ENCODE peak calls at places on chromosomes 3 and 15, in nine cellular contexts. One of them, this sample, is unnamed.

GRCh38 chr3:115475178-115476041 is 147.9 kb upstream of the GAP43 start:
- DNase-seq in HCT116: no peak
- DNase-seq in A172: no peak
- DNase-seq in activated naive CD4-positive, alpha-beta T cell treated with anti-CD3 and anti-CD28 coated beads for 36 hours: no peak
- DNase-seq in activated CD4-positive, alpha-beta T cell treated with anti-CD3 and anti-CD28 coated beads, Interleukin-2, amount 10 ng/mL, durations not matched to agents 7 days and 5 days: no peak
- DNase-seq in OCI-LY7: no peak
- DNase-seq in stimulated activated CD4-positive, alpha-beta T cell treated with anti-CD3 and anti-CD28 coated beads, Interleukin-12 subunit alpha, Interleukin-12 subunit beta, amount 100 ng/mL, for 48 hours: no peak
- DNase-seq in MCF 10A: no peak
- DNase-seq in HL-60: no peak
- DNase-seq in this sample: no peak

GRCh38 chr15:78457101-78457500 is 19.1 kb downstream of the IREB2 start:
- DNase-seq in activated CD4-positive, alpha-beta T cell treated with anti-CD3 and anti-CD28 coated beads, Interleukin-2, amount 10 ng/mL, durations not matched to agents 7 days and 5 days: no peak
- DNase-seq in activated naive CD4-positive, alpha-beta T cell treated with anti-CD3 and anti-CD28 coated beads for 36 hours: no peak
- DNase-seq in stimulated activated CD4-positive, alpha-beta T cell treated with anti-CD3 and anti-CD28 coated beads, Interleukin-12 subunit alpha, Interleukin-12 subunit beta, amount 100 ng/mL, for 48 hours: no peak
- DNase-seq in A172: peak; percentile 36
- DNase-seq in HCT116: no peak
- DNase-seq in OCI-LY7: no peak
- DNase-seq in MCF 10A: peak; percentile 56
- DNase-seq in HL-60: no peak
- DNase-seq in this sample: no peak

GRCh38 chr15:39079296-39079834 is 501.5 kb upstream of the THBS1 start:
- DNase-seq in activated naive CD4-positive, alpha-beta T cell treated with anti-CD3 and anti-CD28 coated beads for 36 hours: no peak
- DNase-seq in activated CD4-positive, alpha-beta T cell treated with anti-CD3 and anti-CD28 coated beads, Interleukin-2, amount 10 ng/mL, durations not matched to agents 7 days and 5 days: no peak
- DNase-seq in OCI-LY7: no peak
- DNase-seq in MCF 10A: peak; percentile 87
- DNase-seq in HCT116: no peak
- DNase-seq in HL-60: no peak
- DNase-seq in A172: peak; percentile 88
- DNase-seq in stimulated activated CD4-positive, alpha-beta T cell treated with anti-CD3 and anti-CD28 coated beads, Interleukin-12 subunit alpha, Interleukin-12 subunit beta, amount 100 ng/mL, for 48 hours: no peak
- DNase-seq in this sample: no peak

GRCh38 chr3:32897981-32898623 is 53.3 kb upstream of the CCR4 start:
- DNase-seq in HCT116: no peak
- DNase-seq in A172: no peak
- DNase-seq in stimulated activated CD4-positive, alpha-beta T cell treated with anti-CD3 and anti-CD28 coated beads, Interleukin-12 subunit alpha, Interleukin-12 subunit beta, amount 100 ng/mL, for 48 hours: no peak
- DNase-seq in HL-60: no peak
- DNase-seq in activated naive CD4-positive, alpha-beta T cell treated with anti-CD3 and anti-CD28 coated beads for 36 hours: no peak
- DNase-seq in MCF 10A: no peak
- DNase-seq in OCI-LY7: no peak
- DNase-seq in activated CD4-positive, alpha-beta T cell treated with anti-CD3 and anti-CD28 coated beads, Interleukin-2, amount 10 ng/mL, durations not matched to agents 7 days and 5 days: no peak
- DNase-seq in this sample: no peak

GRCh38 chr15:52678468-52679231 is 538 bp downstream of the ATOSA start:
- DNase-seq in stimulated activated CD4-positive, alpha-beta T cell treated with anti-CD3 and anti-CD28 coated beads, Interleukin-12 subunit alpha, Interleukin-12 subunit beta, amount 100 ng/mL, for 48 hours: peak; percentile 20
- DNase-seq in OCI-LY7: peak; percentile 66
- DNase-seq in HL-60: peak; percentile 48
- DNase-seq in A172: peak; percentile 6
- DNase-seq in HCT116: no peak
- DNase-seq in activated naive CD4-positive, alpha-beta T cell treated with anti-CD3 and anti-CD28 coated beads for 36 hours: peak; percentile 68
- DNase-seq in activated CD4-positive, alpha-beta T cell treated with anti-CD3 and anti-CD28 coated beads, Interleukin-2, amount 10 ng/mL, durations not matched to agents 7 days and 5 days: peak; percentile 77
- DNase-seq in MCF 10A: peak; percentile 67
- DNase-seq in this sample: peak; percentile 60

GRCh38 chr15:42133892-42134502 is 22.4 kb downstream of the PLA2G4F start:
- DNase-seq in OCI-LY7: peak; percentile 66
- DNase-seq in stimulated activated CD4-positive, alpha-beta T cell treated with anti-CD3 and anti-CD28 coated beads, Interleukin-12 subunit alpha, Interleukin-12 subunit beta, amount 100 ng/mL, for 48 hours: peak; percentile 61
- DNase-seq in activated CD4-positive, alpha-beta T cell treated with anti-CD3 and anti-CD28 coated beads, Interleukin-2, amount 10 ng/mL, durations not matched to agents 7 days and 5 days: peak; percentile 63
- DNase-seq in HCT116: peak; percentile 34
- DNase-seq in MCF 10A: peak; percentile 62
- DNase-seq in A172: peak; percentile 23
- DNase-seq in activated naive CD4-positive, alpha-beta T cell treated with anti-CD3 and anti-CD28 coated beads for 36 hours: peak; percentile 83
- DNase-seq in HL-60: peak; percentile 82
- DNase-seq in this sample: peak; percentile 17

GRCh38 chr3:12662593-12663310 is 1.2 kb downstream of the RAF1 start:
- DNase-seq in OCI-LY7: peak; percentile 59
- DNase-seq in stimulated activated CD4-positive, alpha-beta T cell treated with anti-CD3 and anti-CD28 coated beads, Interleukin-12 subunit alpha, Interleukin-12 subunit beta, amount 100 ng/mL, for 48 hours: peak; percentile 20
- DNase-seq in MCF 10A: peak; percentile 69
- DNase-seq in activated naive CD4-positive, alpha-beta T cell treated with anti-CD3 and anti-CD28 coated beads for 36 hours: peak; percentile 55
- DNase-seq in HCT116: no peak
- DNase-seq in HL-60: peak; percentile 59
- DNase-seq in A172: peak; percentile 44
- DNase-seq in activated CD4-positive, alpha-beta T cell treated with anti-CD3 and anti-CD28 coated beads, Interleukin-2, amount 10 ng/mL, durations not matched to agents 7 days and 5 days: peak; percentile 40
- DNase-seq in this sample: peak; percentile 86

GRCh38 chr15:90994417-90995311 is at the start of gene PRC1:
- DNase-seq in HL-60: peak; percentile 99
- DNase-seq in OCI-LY7: peak; percentile 98
- DNase-seq in activated naive CD4-positive, alpha-beta T cell treated with anti-CD3 and anti-CD28 coated beads for 36 hours: peak; percentile 99
- DNase-seq in activated CD4-positive, alpha-beta T cell treated with anti-CD3 and anti-CD28 coated beads, Interleukin-2, amount 10 ng/mL, durations not matched to agents 7 days and 5 days: peak; percentile 98
- DNase-seq in MCF 10A: peak; percentile 99
- DNase-seq in A172: peak; percentile 96
- DNase-seq in HCT116: peak; percentile 94
- DNase-seq in stimulated activated CD4-positive, alpha-beta T cell treated with anti-CD3 and anti-CD28 coated beads, Interleukin-12 subunit alpha, Interleukin-12 subunit beta, amount 100 ng/mL, for 48 hours: peak; percentile 99
- DNase-seq in this sample: peak; percentile 100

GRCh38 chr3:37729119-37729518 is 132.6 kb upstream of the CTDSPL start:
- DNase-seq in HCT116: no peak
- DNase-seq in activated CD4-positive, alpha-beta T cell treated with anti-CD3 and anti-CD28 coated beads, Interleukin-2, amount 10 ng/mL, durations not matched to agents 7 days and 5 days: no peak
- DNase-seq in MCF 10A: peak; percentile 34
- DNase-seq in HL-60: no peak
- DNase-seq in activated naive CD4-positive, alpha-beta T cell treated with anti-CD3 and anti-CD28 coated beads for 36 hours: no peak
- DNase-seq in A172: no peak
- DNase-seq in stimulated activated CD4-positive, alpha-beta T cell treated with anti-CD3 and anti-CD28 coated beads, Interleukin-12 subunit alpha, Interleukin-12 subunit beta, amount 100 ng/mL, for 48 hours: no peak
- DNase-seq in OCI-LY7: no peak
- DNase-seq in this sample: no peak

GRCh38 chr3:122299872-122300460 is 25.1 kb upstream of the CSTA start:
- DNase-seq in MCF 10A: peak; percentile 55
- DNase-seq in HL-60: peak; percentile 60
- DNase-seq in A172: no peak
- DNase-seq in activated naive CD4-positive, alpha-beta T cell treated with anti-CD3 and anti-CD28 coated beads for 36 hours: peak; percentile 64
- DNase-seq in stimulated activated CD4-positive, alpha-beta T cell treated with anti-CD3 and anti-CD28 coated beads, Interleukin-12 subunit alpha, Interleukin-12 subunit beta, amount 100 ng/mL, for 48 hours: peak; percentile 66
- DNase-seq in HCT116: peak; percentile 15
- DNase-seq in OCI-LY7: peak; percentile 51
- DNase-seq in activated CD4-positive, alpha-beta T cell treated with anti-CD3 and anti-CD28 coated beads, Interleukin-2, amount 10 ng/mL, durations not matched to agents 7 days and 5 days: peak; percentile 61
- DNase-seq in this sample: no peak

GRCh38 chr3:47877288-47877687 is 74.3 kb downstream of the DHX30 start:
- DNase-seq in OCI-LY7: no peak
- DNase-seq in HCT116: no peak
- DNase-seq in MCF 10A: no peak
- DNase-seq in activated CD4-positive, alpha-beta T cell treated with anti-CD3 and anti-CD28 coated beads, Interleukin-2, amount 10 ng/mL, durations not matched to agents 7 days and 5 days: no peak
- DNase-seq in HL-60: no peak
- DNase-seq in activated naive CD4-positive, alpha-beta T cell treated with anti-CD3 and anti-CD28 coated beads for 36 hours: no peak
- DNase-seq in A172: no peak
- DNase-seq in stimulated activated CD4-positive, alpha-beta T cell treated with anti-CD3 and anti-CD28 coated beads, Interleukin-12 subunit alpha, Interleukin-12 subunit beta, amount 100 ng/mL, for 48 hours: no peak
- DNase-seq in this sample: no peak

This sample was measured in lower leg skin.